ENCODE peak calls at places on chromosome 2, in nine cellular contexts. M is stimulated activated CD8-positive, alpha-beta memory T cell treated with anti-CD3 and anti-CD28 coated beads, Interleukin-15, amount 100 ng/mL, for 48 hours; C is iris pigment epithelial cell; N is NCI-H1436; B is tibial artery; L is astrocyte of the spinal cord; T is activated CD4-positive, alpha-beta T cell treated with anti-CD3 and anti-CD28 coated beads, Interleukin-2, amount 50 U/mL, for 48 hours; I is activated CD8-positive, alpha-beta T cell treated with anti-CD3 and anti-CD28 coated beads for 36 hours; Q is GM04504. W is an unnamed sample.

GRCh38 chr2:33018271-33018670 is 71.5 kb downstream of the LTBP1 start:
- DNase-seq in Q (no peak), L (no peak), N (no peak), C (no peak), T (no peak), B (no peak), I (no peak), M (no peak), W (no peak)

GRCh38 chr2:11819235-11819729 is 72.8 kb downstream of the LPIN1 start:
- DNase-seq in C (no peak), N (no peak), L (no peak), Q (no peak), B (no peak), T (no peak), I (no peak), M (no peak), W (no peak)

GRCh38 chr2:27715318-27716165 is 51.9 kb downstream of the SLC4A1AP start:
- DNase-seq in B (peak; percentile 58), L (peak; percentile 55), I (peak; percentile 70), N (no peak), Q (no peak), C (no peak), T (peak; percentile 43), M (no peak), W (no peak)

GRCh38 chr2:235027558-235028214 is 75.9 kb downstream of the SH3BP4 start:
- DNase-seq in L (peak; percentile 76), N (no peak), T (no peak), Q (peak; percentile 83), C (peak; percentile 78), M (no peak), I (no peak), B (no peak), W (no peak)

GRCh38 chr2:112493858-112494648 is 12.1 kb downstream of the TTL start:
- DNase-seq in B (no peak), M (no peak), L (peak; percentile 60), T (no peak), I (no peak), N (peak; percentile 30), Q (peak; percentile 56), C (peak; percentile 74), W (no peak)

GRCh38 chr2:64329848-64330247 is 124.1 kb upstream of the LGALSL start:
- DNase-seq in Q (no peak), C (peak; percentile 12), B (no peak), I (no peak), L (no peak), N (no peak), M (no peak), T (no peak), W (no peak)

GRCh38 chr2:239354132-239354790 is 46.6 kb downstream of the HDAC4 start:
- DNase-seq in M (no peak), N (no peak), B (no peak), C (no peak), T (no peak), L (no peak), I (no peak), Q (no peak), W (no peak)

GRCh38 chr2:83594261-83594660 is 864.8 kb downstream of the SUCLG1 start:
- DNase-seq in C (no peak), B (no peak), L (no peak), N (no peak), M (no peak), I (no peak), Q (peak; percentile 87), T (no peak), W (no peak)

GRCh38 chr2:151992582-151992981 is 106.3 kb downstream of the CACNB4 start:
- DNase-seq in Q (no peak), B (no peak), C (no peak), L (no peak), T (no peak), I (no peak), N (no peak), M (no peak), W (no peak)